ENCODE peak calls at places on chromosomes 5 and 9, in five cellular contexts. R is activated CD4-positive, CD25-positive, alpha-beta regulatory T cell; H is A172; G is T follicular helper cell; A is A549. F is an unnamed sample.
A peak's percentile ranks its signal among the peaks of the same experiment; 100 is the strongest.

GRCh38 chr9:14380061-14380836 is 66.3 kb upstream of the NFIB start:
- DNase-seq in H (peak; percentile 16), R (no peak), A (no peak), G (no peak), F (no peak)

GRCh38 chr9:22342489-22343217 is 104.0 kb upstream of the DMRTA1 start:
- DNase-seq in H (no peak), G (no peak), R (no peak), A (no peak), F (peak; percentile 53)

GRCh38 chr5:76787237-76787636 is 31.6 kb upstream of the F2RL1 start:
- DNase-seq in H (peak; percentile 65), G (no peak), R (no peak), A (no peak), F (peak; percentile 95)

GRCh38 chr5:93236807-93237421 is 344.1 kb downstream of the NR2F1-AS1 start:
- DNase-seq in G (no peak), H (peak; percentile 56), R (no peak), A (no peak), F (peak; percentile 62)

GRCh38 chr9:34983209-34983608 is 6.3 kb upstream of the DNAJB5 start:
- DNase-seq in A (no peak), G (no peak), R (no peak), H (no peak), F (no peak)

GRCh38 chr9:69937358-69937757 is 106.3 kb upstream of the MAMDC2 start:
- DNase-seq in A (no peak), G (no peak), R (no peak), H (peak; percentile 25), F (no peak)

GRCh38 chr5:57538341-57538955 is 55.8 kb upstream of the ACTBL2 start:
- DNase-seq in A (no peak), G (no peak), H (peak; percentile 81), R (no peak), F (peak; percentile 9)

GRCh38 chr9:93658184-93658925 is 82.0 kb downstream of the PHF2 start:
- DNase-seq in G (no peak), H (no peak), R (no peak), A (no peak), F (no peak)

GRCh38 chr9:135673941-135674340 is 10.8 kb downstream of the LCN9 start:
- DNase-seq in R (no peak), G (no peak), H (no peak), A (no peak), F (no peak)

GRCh38 chr9:95028855-95029219 is 288.7 kb downstream of the FANCC start:
- DNase-seq in A (no peak), G (no peak), R (no peak), H (no peak), F (no peak)

GRCh38 chr9:136686794-136687711 is at the start of gene AGPAT2:
- DNase-seq in A (peak; percentile 74), G (peak; percentile 29), H (peak; percentile 60), R (peak; percentile 39), F (peak; percentile 37)

GRCh38 chr9:130114741-130115140 is 57.5 kb upstream of the NCS1 start:
- DNase-seq in G (no peak), R (no peak), A (no peak), H (no peak), F (no peak)

GRCh38 chr9:131610231-131610761 is 65.0 kb downstream of the PRRT1B start:
- DNase-seq in A (no peak), H (no peak), G (no peak), R (no peak), F (no peak)

F was measured in NCI-H226.